ENCODE peak calls at places on chromosomes 2 and 18, in ten cellular contexts. Z is transverse colon; E is fibroblast of lung; K is CD4-positive, alpha-beta T cell; G is B cell; P is pancreas; J is endothelial cell; A is uterus; L is left lung; O is PC-3. X is an unnamed sample.

GRCh38 chr2:127503491-127503890 is 22.8 kb downstream of the IWS1 start:
- DNase-seq in Z (no peak), E (no peak), K (no peak), G (no peak), P (no peak), J (no peak), A (no peak), L (no peak), O (no peak), X (no peak)

GRCh38 chr2:28477087-28477486 is 18.8 kb upstream of the PLB1 start:
- DNase-seq in Z (no peak), E (no peak), K (no peak), G (no peak), P (no peak), J (no peak), A (no peak), L (no peak), O (no peak), X (no peak)

GRCh38 chr2:134919360-134920210 is 963 bp downstream of the CCNT2 start:
- DNase-seq in Z (peak; percentile 60), E (peak; percentile 23), K (no peak), G (no peak), P (peak; percentile 32), J (peak; percentile 26), A (no peak), L (no peak), O (peak; percentile 25), X (no peak)

GRCh38 chr2:84999467-85000064 is 28.6 kb downstream of the KCMF1 start:
- DNase-seq in Z (no peak), E (no peak), K (no peak), G (no peak), P (no peak), J (no peak), A (no peak), L (no peak), O (no peak), X (no peak)

GRCh38 chr2:18788590-18788989 is 199.2 kb upstream of the NT5C1B start:
- DNase-seq in Z (no peak), E (peak; percentile 76), K (no peak), G (no peak), P (no peak), J (no peak), A (no peak), L (no peak), O (no peak), X (no peak)

GRCh38 chr2:102053096-102053495 is 61.3 kb downstream of the IL1R2 start:
- DNase-seq in Z (no peak), E (no peak), K (no peak), G (no peak), P (no peak), J (no peak), A (no peak), L (no peak), O (no peak), X (no peak)

GRCh38 chr2:179049546-179050311 is at the start of gene CCDC141:
- DNase-seq in Z (peak; percentile 10), E (no peak), K (no peak), G (peak; percentile 32), P (no peak), J (no peak), A (no peak), L (no peak), O (no peak), X (no peak)

GRCh38 chr18:47997338-47997780 is 66.9 kb upstream of the SMAD2 start:
- DNase-seq in Z (no peak), E (no peak), K (peak; percentile 20), G (no peak), P (no peak), J (no peak), A (no peak), L (no peak), O (no peak), X (no peak)

GRCh38 chr2:46000660-46001059 is 296.5 kb upstream of the EPAS1 start:
- DNase-seq in Z (no peak), E (no peak), K (no peak), G (no peak), P (no peak), J (no peak), A (no peak), L (no peak), O (no peak), X (no peak)

GRCh38 chr18:31176531-31176930 is 13.9 kb upstream of the DSC1 start:
- DNase-seq in Z (no peak), E (peak; percentile 66), K (no peak), G (no peak), P (no peak), J (no peak), A (no peak), L (no peak), O (no peak), X (no peak)

GRCh38 chr2:120177011-120177621 is 46.1 kb downstream of the TMEM185B start:
- DNase-seq in Z (peak; percentile 69), E (no peak), K (peak; percentile 73), G (peak; percentile 80), P (peak; percentile 18), J (no peak), A (no peak), L (peak; percentile 57), O (no peak), X (peak; percentile 68)

GRCh38 chr2:132642415-132642814 is 27.6 kb downstream of the LYPD1 start:
- DNase-seq in Z (no peak), E (no peak), K (no peak), G (no peak), P (no peak), J (no peak), A (no peak), L (no peak), O (no peak), X (no peak)

GRCh38 chr2:19348692-19349091 is 9.7 kb downstream of the OSR1 start:
- DNase-seq in Z (no peak), E (no peak), K (no peak), G (peak; percentile 38), P (no peak), J (no peak), A (no peak), L (no peak), O (no peak), X (no peak)

GRCh38 chr2:238440331-238440730 is 13.6 kb downstream of the ASB1 start:
- DNase-seq in Z (no peak), E (no peak), K (no peak), G (no peak), P (no peak), J (no peak), A (no peak), L (no peak), O (no peak), X (no peak)

DNA sequence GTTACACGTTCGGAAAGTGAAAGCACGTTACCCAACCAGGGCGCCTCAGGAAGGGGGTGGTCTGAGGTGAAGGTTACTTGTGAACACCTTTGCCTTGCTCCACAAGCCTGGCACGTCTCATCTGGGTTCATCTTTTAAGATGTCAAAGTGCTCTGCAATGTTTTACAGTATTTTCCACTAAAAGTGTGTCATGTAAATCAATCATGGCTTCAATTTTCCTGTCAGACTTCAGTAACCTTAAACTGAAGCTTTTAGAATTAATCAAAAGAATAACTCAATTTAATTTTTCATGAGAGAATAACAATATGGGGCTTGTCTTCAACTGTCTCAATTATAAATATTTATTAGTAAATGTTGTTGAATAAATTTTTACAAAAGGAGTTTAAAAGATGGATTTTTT is 93.3 kb upstream of the FANCL start:
- DNase-seq in Z (no peak), E (no peak), K (no peak), G (no peak), P (no peak), J (no peak), A (no peak), L (no peak), O (no peak), X (no peak)
- TF ChIP-seq CTCF in Z (no peak), E (no peak), K (no peak), G (no peak), P (no peak), J (no peak), A (no peak), L (no peak), O (no peak), X (no peak)

GRCh38 chr18:76847926-76848325 is 25.6 kb downstream of the ZNF236 start:
- DNase-seq in Z (no peak), E (no peak), K (no peak), G (no peak), P (no peak), J (peak; percentile 30), A (no peak), L (no peak), O (peak; percentile 38), X (no peak)
- TF ChIP-seq CTCF in Z (no peak), E (peak; percentile 33), K (no peak), G (no peak), P (no peak), J (peak; percentile 45), A (no peak), L (no peak), O (no peak), X (no peak)

GRCh38 chr2:196183528-196184231 is 12.3 kb upstream of the STK17B start:
- DNase-seq in Z (no peak), E (no peak), K (no peak), G (no peak), P (no peak), J (no peak), A (no peak), L (no peak), O (no peak), X (no peak)
- TF ChIP-seq CTCF in Z (no peak), E (no peak), K (no peak), G (no peak), P (no peak), J (no peak), A (no peak), L (no peak), O (no peak), X (no peak)

GRCh38 chr2:38889045-38889444 is 630 bp upstream of the ARHGEF33 start:
- DNase-seq in Z (no peak), E (no peak), K (no peak), G (no peak), P (no peak), J (no peak), A (no peak), L (no peak), O (no peak), X (no peak)

GRCh38 chr2:38886041-38886440 is 3.6 kb upstream of the ARHGEF33 start:
- DNase-seq in Z (no peak), E (no peak), K (no peak), G (no peak), P (no peak), J (no peak), A (no peak), L (no peak), O (no peak), X (no peak)

GRCh38 chr2:38889575-38889974 is at the start of gene ARHGEF33:
- DNase-seq in Z (no peak), E (no peak), K (no peak), G (no peak), P (no peak), J (no peak), A (no peak), L (no peak), O (no peak), X (no peak)

GRCh38 chr2:38887902-38888554 is 1.6 kb upstream of the ARHGEF33 start:
- DNase-seq in Z (no peak), E (no peak), K (no peak), G (no peak), P (no peak), J (no peak), A (no peak), L (no peak), O (no peak), X (no peak)

DNA sequence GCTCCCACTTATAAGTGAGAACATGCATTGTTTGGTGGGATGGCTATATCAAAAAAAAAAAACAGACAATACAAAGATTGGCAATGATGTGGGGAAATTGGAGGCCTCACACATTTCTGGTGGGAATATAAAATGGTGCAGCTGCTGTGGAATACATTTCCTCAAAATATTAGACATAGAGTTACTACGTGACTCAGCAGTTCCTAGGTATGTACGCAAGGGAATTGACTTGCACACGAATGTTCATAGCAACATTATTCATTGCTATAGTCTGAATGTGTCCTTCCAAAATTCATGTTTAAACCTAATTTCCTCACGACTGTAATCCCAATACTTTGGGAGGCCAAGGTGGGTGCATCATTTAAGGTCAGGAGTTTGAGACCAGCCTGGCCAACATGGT is 2.3 kb upstream of the ARHGEF33 start:
- DNase-seq in Z (no peak), E (no peak), K (no peak), G (no peak), P (no peak), J (no peak), A (no peak), L (no peak), O (no peak), X (no peak)
- TF ChIP-seq CTCF in Z (no peak), E (no peak), K (no peak), G (no peak), P (no peak), J (no peak), A (no peak), L (no peak), O (no peak), X (no peak)